ENCODE peak calls at places on chromosomes 13 and 19, in six cellular contexts. One of them, this sample, is unnamed.

GRCh38 chr19:32123355-32123940 is 222.0 kb upstream of the ZNF507 start:
- ATAC-seq in IMR-90: no peak
- ATAC-seq in A549: no peak
- ATAC-seq in HepG2: peak; percentile 78
- ATAC-seq in K562: no peak
- ATAC-seq in heart left ventricle: no peak
- ATAC-seq in this sample: no peak

GRCh38 chr19:3397266-3398022 is 31.1 kb downstream of the NFIC start:
- ATAC-seq in HepG2: peak; percentile 94
- ATAC-seq in IMR-90: peak; percentile 48
- ATAC-seq in heart left ventricle: peak; percentile 54
- ATAC-seq in A549: peak; percentile 71
- ATAC-seq in K562: peak; percentile 51
- ATAC-seq in this sample: peak; percentile 9

GRCh38 chr13:98475521-98475920 is 101.4 kb downstream of the STK24 start:
- ATAC-seq in HepG2: no peak
- ATAC-seq in K562: no peak
- ATAC-seq in IMR-90: no peak
- ATAC-seq in heart left ventricle: no peak
- ATAC-seq in A549: no peak
- ATAC-seq in this sample: peak; percentile 44

GRCh38 chr19:24140099-24140498 is 53.1 kb downstream of the ZNF254 start:
- ATAC-seq in HepG2: peak; percentile 79
- ATAC-seq in IMR-90: peak; percentile 83
- ATAC-seq in K562: no peak
- ATAC-seq in heart left ventricle: peak; percentile 64
- ATAC-seq in A549: no peak
- ATAC-seq in this sample: peak; percentile 65

GRCh38 chr13:26377038-26377437 is 123.1 kb downstream of the CDK8 start:
- ATAC-seq in IMR-90: peak; percentile 54
- ATAC-seq in A549: peak; percentile 68
- ATAC-seq in heart left ventricle: no peak
- ATAC-seq in HepG2: peak; percentile 90
- ATAC-seq in K562: peak; percentile 81
- ATAC-seq in this sample: no peak

GRCh38 chr13:45501175-45501526 is 36.4 kb downstream of the COG3 start:
- ATAC-seq in heart left ventricle: no peak
- ATAC-seq in HepG2: peak; percentile 33
- ATAC-seq in A549: no peak
- ATAC-seq in IMR-90: peak; percentile 18
- ATAC-seq in K562: no peak
- ATAC-seq in this sample: no peak

GRCh38 chr19:12913011-12913561 is 6.0 kb downstream of the SYCE2 start:
- ATAC-seq in HepG2: peak; percentile 86
- ATAC-seq in K562: peak; percentile 29
- ATAC-seq in IMR-90: peak; percentile 88
- ATAC-seq in heart left ventricle: peak; percentile 84
- ATAC-seq in A549: no peak
- ATAC-seq in this sample: peak; percentile 98

GRCh38 chr19:14614099-14614412 is 31.2 kb downstream of the CLEC17A start:
- ATAC-seq in A549: no peak
- ATAC-seq in IMR-90: no peak
- ATAC-seq in heart left ventricle: peak; percentile 53
- ATAC-seq in K562: no peak
- ATAC-seq in HepG2: no peak
- ATAC-seq in this sample: no peak

GRCh38 chr13:52738719-52739467 is 727 bp downstream of the CNMD start:
- ATAC-seq in IMR-90: peak; percentile 74
- ATAC-seq in heart left ventricle: peak; percentile 54
- ATAC-seq in HepG2: peak; percentile 92
- ATAC-seq in A549: no peak
- ATAC-seq in K562: peak; percentile 93
- ATAC-seq in this sample: no peak

GRCh38 chr19:2629491-2630351 is 72.8 kb downstream of the GNG7 start:
- ATAC-seq in HepG2: peak; percentile 11
- ATAC-seq in heart left ventricle: no peak
- ATAC-seq in IMR-90: no peak
- ATAC-seq in A549: no peak
- ATAC-seq in K562: no peak
- ATAC-seq in this sample: no peak

GRCh38 chr13:53921473-53921872 is 892.9 kb downstream of the OLFM4 start:
- ATAC-seq in HepG2: no peak
- ATAC-seq in K562: no peak
- ATAC-seq in heart left ventricle: no peak
- ATAC-seq in A549: no peak
- ATAC-seq in IMR-90: no peak
- ATAC-seq in this sample: no peak

GRCh38 chr19:3275068-3275582 is 50.7 kb downstream of the CELF5 start:
- ATAC-seq in HepG2: peak; percentile 74
- ATAC-seq in heart left ventricle: peak; percentile 33
- ATAC-seq in A549: peak; percentile 65
- ATAC-seq in K562: peak; percentile 76
- ATAC-seq in IMR-90: peak; percentile 66
- ATAC-seq in this sample: no peak

GRCh38 chr19:7004313-7004931 is 16.8 kb downstream of the MBD3L2B start:
- ATAC-seq in A549: peak; percentile 59
- ATAC-seq in HepG2: peak; percentile 44
- ATAC-seq in IMR-90: peak; percentile 49
- ATAC-seq in heart left ventricle: no peak
- ATAC-seq in K562: no peak
- ATAC-seq in this sample: no peak

GRCh38 chr19:10237702-10238101 is 6.6 kb upstream of the S1PR2 start:
- ATAC-seq in IMR-90: peak; percentile 40
- ATAC-seq in heart left ventricle: no peak
- ATAC-seq in HepG2: peak; percentile 40
- ATAC-seq in K562: no peak
- ATAC-seq in A549: peak; percentile 51
- ATAC-seq in this sample: peak; percentile 28

GRCh38 chr19:35843676-35844481 is 8.4 kb downstream of the NPHS1 start:
- ATAC-seq in heart left ventricle: peak; percentile 29
- ATAC-seq in K562: peak; percentile 84
- ATAC-seq in HepG2: no peak
- ATAC-seq in A549: peak; percentile 25
- ATAC-seq in IMR-90: peak; percentile 35
- ATAC-seq in this sample: no peak

GRCh38 chr19:35844482-35845214 is 7.7 kb downstream of the NPHS1 start:
- ATAC-seq in IMR-90: no peak
- ATAC-seq in K562: peak; percentile 30
- ATAC-seq in HepG2: no peak
- ATAC-seq in A549: no peak
- ATAC-seq in heart left ventricle: no peak
- ATAC-seq in this sample: no peak

GRCh38 chr19:35845215-35846037 is 6.9 kb downstream of the NPHS1 start:
- ATAC-seq in IMR-90: peak; percentile 71
- ATAC-seq in heart left ventricle: peak; percentile 46
- ATAC-seq in HepG2: peak; percentile 76
- ATAC-seq in A549: peak; percentile 58
- ATAC-seq in K562: peak; percentile 93
- ATAC-seq in this sample: peak; percentile 34

GRCh38 chr19:35842666-35843272 is 9.5 kb downstream of the NPHS1 start:
- ATAC-seq in HepG2: no peak
- ATAC-seq in IMR-90: no peak
- ATAC-seq in K562: no peak
- ATAC-seq in heart left ventricle: no peak
- ATAC-seq in A549: no peak
- ATAC-seq in this sample: no peak

GRCh38 chr19:35841961-35842595 is 10.2 kb downstream of the NPHS1 start:
- ATAC-seq in A549: no peak
- ATAC-seq in heart left ventricle: no peak
- ATAC-seq in HepG2: no peak
- ATAC-seq in IMR-90: no peak
- ATAC-seq in K562: no peak
- ATAC-seq in this sample: no peak
- TF ChIP-seq POLR2A in A549: no peak
- TF ChIP-seq POLR2A in heart left ventricle: no peak
- TF ChIP-seq POLR2A in HepG2: no peak
- TF ChIP-seq POLR2A in IMR-90: no peak
- TF ChIP-seq POLR2A in K562: no peak
- TF ChIP-seq POLR2A in this sample: no peak

GRCh38 chr19:1406496-1406817 is 929 bp upstream of the DAZAP1 start:
- ATAC-seq in IMR-90: no peak
- ATAC-seq in heart left ventricle: no peak
- ATAC-seq in A549: no peak
- ATAC-seq in HepG2: no peak
- ATAC-seq in K562: no peak
- ATAC-seq in this sample: no peak

GRCh38 chr19:1409204-1410005 is 2.0 kb downstream of the DAZAP1 start:
- ATAC-seq in HepG2: peak; percentile 5
- ATAC-seq in heart left ventricle: no peak
- ATAC-seq in A549: no peak
- ATAC-seq in IMR-90: no peak
- ATAC-seq in K562: no peak
- ATAC-seq in this sample: no peak

GRCh38 chr19:1407662-1408299 is 395 bp downstream of the DAZAP1 start:
- ATAC-seq in A549: no peak
- ATAC-seq in HepG2: no peak
- ATAC-seq in heart left ventricle: no peak
- ATAC-seq in K562: peak; percentile 13
- ATAC-seq in IMR-90: peak; percentile 48
- ATAC-seq in this sample: no peak

GRCh38 chr19:1408300-1409203 is 1.2 kb downstream of the DAZAP1 start:
- ATAC-seq in HepG2: peak; percentile 23
- ATAC-seq in A549: no peak
- ATAC-seq in heart left ventricle: peak; percentile 1
- ATAC-seq in K562: peak; percentile 46
- ATAC-seq in IMR-90: peak; percentile 16
- ATAC-seq in this sample: no peak

GRCh38 chr19:1406818-1407661 is at the start of gene DAZAP1:
- ATAC-seq in K562: peak; percentile 86
- ATAC-seq in HepG2: peak; percentile 47
- ATAC-seq in IMR-90: peak; percentile 89
- ATAC-seq in A549: peak; percentile 77
- ATAC-seq in heart left ventricle: peak; percentile 92
- ATAC-seq in this sample: peak; percentile 94
- TF ChIP-seq POLR2A in K562: peak; percentile 78
- TF ChIP-seq POLR2A in HepG2: peak; percentile 9
- TF ChIP-seq POLR2A in IMR-90: no peak
- TF ChIP-seq POLR2A in A549: peak; percentile 58
- TF ChIP-seq POLR2A in heart left ventricle: peak; percentile 71
- TF ChIP-seq POLR2A in this sample: no peak

GRCh38 chr19:19341026-19341425 is 20.4 kb downstream of the MAU2 start:
- ATAC-seq in K562: no peak
- ATAC-seq in IMR-90: no peak
- ATAC-seq in heart left ventricle: no peak
- ATAC-seq in A549: no peak
- ATAC-seq in HepG2: no peak
- ATAC-seq in this sample: no peak

GRCh38 chr19:19343016-19343362 is 22.4 kb downstream of the MAU2 start:
- ATAC-seq in heart left ventricle: no peak
- ATAC-seq in IMR-90: no peak
- ATAC-seq in A549: no peak
- ATAC-seq in K562: no peak
- ATAC-seq in HepG2: no peak
- ATAC-seq in this sample: no peak

GRCh38 chr19:19343762-19344161 is 23.1 kb downstream of the MAU2 start:
- ATAC-seq in A549: no peak
- ATAC-seq in heart left ventricle: no peak
- ATAC-seq in HepG2: no peak
- ATAC-seq in IMR-90: no peak
- ATAC-seq in K562: no peak
- ATAC-seq in this sample: no peak

GRCh38 chr19:19345232-19345631 is 24.6 kb downstream of the MAU2 start:
- ATAC-seq in HepG2: no peak
- ATAC-seq in heart left ventricle: no peak
- ATAC-seq in IMR-90: no peak
- ATAC-seq in A549: no peak
- ATAC-seq in K562: no peak
- ATAC-seq in this sample: no peak

DNA sequence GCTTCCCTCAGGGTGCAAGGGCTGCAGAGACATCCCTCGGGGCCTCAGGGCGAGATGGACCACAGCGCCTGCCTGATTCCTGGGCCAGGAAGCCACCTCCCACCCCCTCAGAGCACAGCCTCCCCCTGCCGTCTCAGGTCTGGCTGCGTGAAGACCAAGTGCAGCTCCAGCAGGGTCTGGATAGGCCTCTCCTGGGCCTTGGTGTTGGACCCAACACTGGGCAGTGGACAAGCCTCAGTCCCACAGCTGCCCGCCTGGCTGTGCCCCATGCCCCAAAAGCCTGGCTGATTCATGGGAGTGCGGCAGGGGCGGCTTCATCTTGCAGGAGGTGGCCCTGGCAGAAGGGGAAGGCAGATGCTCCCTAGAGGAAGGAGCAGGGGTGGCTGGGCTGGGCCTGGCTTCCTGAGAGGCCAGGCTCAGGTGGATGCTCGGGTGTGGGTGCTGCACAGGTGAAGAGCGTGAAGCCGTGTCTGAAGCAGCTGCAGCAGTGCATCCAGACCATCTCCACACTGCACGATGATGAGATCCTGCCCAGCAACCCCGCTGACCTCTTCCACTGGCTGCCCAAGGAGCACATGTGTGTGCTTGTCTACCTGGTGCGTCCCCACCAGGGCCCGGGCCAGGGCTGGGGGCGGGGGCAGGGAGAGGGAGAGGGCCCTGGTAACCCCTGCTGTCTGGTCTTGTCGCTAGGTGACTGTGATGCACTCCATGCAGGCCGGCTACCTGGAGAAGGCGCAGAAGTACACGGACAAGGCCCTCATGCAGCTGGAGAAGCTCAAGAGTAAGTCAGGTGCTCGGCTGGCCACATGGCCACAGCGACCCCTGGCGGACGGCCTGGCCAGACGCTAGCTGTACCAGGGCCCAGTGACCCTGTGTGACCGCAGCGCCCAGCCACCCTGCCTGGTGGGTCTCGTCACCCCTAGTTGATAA is 21.7 kb downstream of the MAU2 start:
- ATAC-seq in IMR-90: peak; percentile 89
- ATAC-seq in heart left ventricle: peak; percentile 73
- ATAC-seq in HepG2: peak; percentile 90
- ATAC-seq in A549: peak; percentile 88
- ATAC-seq in K562: peak; percentile 98
- ATAC-seq in this sample: peak; percentile 42
- TF ChIP-seq POLR2A in IMR-90: no peak
- TF ChIP-seq POLR2A in heart left ventricle: no peak
- TF ChIP-seq POLR2A in HepG2: no peak
- TF ChIP-seq POLR2A in A549: no peak
- TF ChIP-seq POLR2A in K562: no peak
- TF ChIP-seq POLR2A in this sample: no peak

DNA sequence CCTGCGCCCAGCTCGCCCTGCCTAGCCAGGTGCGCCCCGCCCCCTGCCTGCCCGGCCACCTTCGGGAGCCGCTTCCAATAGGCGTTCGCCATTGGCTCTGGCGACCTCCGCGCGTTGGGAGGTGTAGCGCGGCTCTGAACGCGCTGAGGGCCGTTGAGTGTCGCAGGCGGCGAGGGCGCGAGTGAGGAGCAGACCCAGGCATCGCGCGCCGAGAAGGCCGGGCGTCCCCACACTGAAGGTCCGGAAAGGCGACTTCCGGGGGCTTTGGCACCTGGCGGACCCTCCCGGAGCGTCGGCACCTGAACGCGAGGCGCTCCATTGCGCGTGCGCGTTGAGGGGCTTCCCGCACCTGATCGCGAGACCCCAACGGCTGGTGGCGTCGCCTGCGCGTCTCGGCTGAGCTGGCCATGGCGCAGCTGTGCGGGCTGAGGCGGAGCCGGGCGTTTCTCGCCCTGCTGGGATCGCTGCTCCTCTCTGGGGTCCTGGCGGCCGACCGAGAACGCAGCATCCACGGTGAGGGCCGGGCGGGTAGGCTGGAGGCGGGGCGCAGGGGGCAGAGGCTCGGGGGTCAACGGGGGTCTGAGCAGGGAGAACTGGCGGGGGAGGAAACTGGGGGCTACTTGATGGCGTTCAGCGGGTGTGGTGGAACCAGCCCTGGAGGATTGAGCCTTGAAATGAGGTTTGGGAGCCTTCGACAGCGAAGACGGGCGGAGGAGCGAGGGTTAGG is at the start of gene SPINT2:
- ATAC-seq in heart left ventricle: peak; percentile 67
- ATAC-seq in HepG2: no peak
- ATAC-seq in IMR-90: peak; percentile 33
- ATAC-seq in A549: peak; percentile 50
- ATAC-seq in K562: no peak
- ATAC-seq in this sample: peak; percentile 22
- TF ChIP-seq POLR2A in heart left ventricle: no peak
- TF ChIP-seq POLR2A in HepG2: no peak
- TF ChIP-seq POLR2A in IMR-90: no peak
- TF ChIP-seq POLR2A in A549: peak; percentile 49
- TF ChIP-seq POLR2A in K562: no peak
- TF ChIP-seq POLR2A in this sample: no peak